ENCODE peak calls at places on chromosomes 1 and 21, in eight cellular contexts. U is stimulated activated CD4-positive, alpha-beta T cell treated with anti-CD3 and anti-CD28 coated beads, Interleukin-1b, Interleukin-23, amount 100 ng/mL, for 4 hours; J is cardiac septum; G is myocyte; N is effector memory CD4-positive, alpha-beta T cell; F is CD8-positive, alpha-beta memory T cell; V is fibroblast of mammary gland; W is kidney epithelial cell. R is an unnamed sample.

GRCh38 chr1:40622051-40622450 is 43.4 kb downstream of the RIMS3 start:
- DNase-seq in V (no peak), F (no peak), N (no peak), G (no peak), J (peak; percentile 22), W (no peak), U (no peak), R (no peak)

GRCh38 chr1:2966435-2966834 is 54.8 kb upstream of the ACTRT2 start:
- DNase-seq in U (no peak), J (no peak), N (no peak), V (no peak), G (no peak), W (no peak), F (no peak), R (no peak)

GRCh38 chr1:209406111-209406654 is 177.3 kb upstream of the CAMK1G start:
- DNase-seq in J (no peak), W (no peak), F (no peak), N (no peak), V (peak; percentile 40), U (no peak), G (no peak), R (no peak)

GRCh38 chr1:195082183-195082582 is 1526.1 kb downstream of the KCNT2 start:
- DNase-seq in U (no peak), W (no peak), G (no peak), F (no peak), N (no peak), J (no peak), V (no peak), R (no peak)

GRCh38 chr1:215219372-215219771 is 136.8 kb downstream of the KCNK2 start:
- DNase-seq in V (peak; percentile 43), J (no peak), G (no peak), U (no peak), N (no peak), W (no peak), F (no peak), R (no peak)

GRCh38 chr1:26533951-26534514 is 4.5 kb downstream of the RPS6KA1 start:
- DNase-seq in J (no peak), N (no peak), G (peak; percentile 12), F (no peak), V (no peak), W (no peak), U (no peak), R (no peak)

GRCh38 chr21:39144191-39144590 is 39.1 kb downstream of the PSMG1 start:
- DNase-seq in V (peak; percentile 9), J (no peak), F (no peak), N (no peak), U (no peak), G (no peak), W (no peak), R (no peak)

GRCh38 chr1:59355361-59355760 is 58.5 kb downstream of the FGGY start:
- DNase-seq in V (peak; percentile 38), F (no peak), J (no peak), N (no peak), U (no peak), W (no peak), G (no peak), R (no peak)